ENCODE peak calls at places on chromosomes 12 and 14, in five cellular contexts. U, H, W, A and S are unnamed samples.

GRCh38 chr12:128408669-128409068 is 141.7 kb downstream of the TMEM132C start:
- DNase-seq in U (no peak), H (no peak), W (no peak), A (no peak), S (no peak)

GRCh38 chr14:92425101-92425500 is 88.5 kb upstream of the RIN3 start:
- DNase-seq in U (peak; percentile 60), H (peak; percentile 77), W (peak; percentile 68), A (no peak), S (peak; percentile 80)

GRCh38 chr12:117441751-117442150 is 80.3 kb upstream of the NOS1 start:
- DNase-seq in U (no peak), H (no peak), W (peak; percentile 57), A (no peak), S (peak; percentile 10)

GRCh38 chr12:121858662-121859572 is at the start of gene HPD:
- DNase-seq in U (peak; percentile 88), H (peak; percentile 73), W (peak; percentile 80), A (peak; percentile 83), S (peak; percentile 71)

GRCh38 chr14:54192610-54193009 is 204.2 kb upstream of the CDKN3 start:
- DNase-seq in U (no peak), H (no peak), W (no peak), A (no peak), S (no peak)

GRCh38 chr12:75725505-75726120 is 214.2 kb upstream of the KRR1 start:
- DNase-seq in U (peak; percentile 60), H (peak; percentile 81), W (peak; percentile 77), A (no peak), S (peak; percentile 83)

GRCh38 chr14:39184628-39185255 is 9.7 kb downstream of the PNN start:
- DNase-seq in U (no peak), H (no peak), W (no peak), A (no peak), S (no peak)

GRCh38 chr12:7989827-7990491 is 42.6 kb upstream of the FOXJ2 start:
- DNase-seq in U (peak; percentile 23), H (no peak), W (no peak), A (peak; percentile 63), S (peak; percentile 10)